ENCODE peak calls at places on chromosomes 13 and 19, in five cellular contexts. Z is neural progenitor cell, W is hepatocyte, K is cardiac muscle cell, G is Peyer's patch. T is an unnamed sample.

GRCh38 chr13:42355118-42355840 is 83.3 kb downstream of the AKAP11 start:
- DNase-seq in Z (peak; percentile 0), W (no peak), K (no peak), G (no peak), T (peak; percentile 72)

GRCh38 chr13:109156181-109156935 is 526.9 kb downstream of the MYO16 start:
- DNase-seq in Z (no peak), W (no peak), K (peak; percentile 88), G (no peak), T (no peak)

GRCh38 chr19:28727133-28727834 is 485.7 kb downstream of the UQCRFS1 start:
- DNase-seq in Z (peak; percentile 43), W (no peak), K (peak; percentile 61), G (no peak), T (peak; percentile 45)

GRCh38 chr13:39311619-39312018 is 273.4 kb downstream of the NHLRC3 start:
- DNase-seq in Z (no peak), W (no peak), K (peak; percentile 61), G (no peak), T (no peak)

GRCh38 chr13:63005625-63006024 is 1590.0 kb upstream of the PCDH20 start:
- DNase-seq in Z (no peak), W (no peak), K (no peak), G (no peak), T (no peak)

GRCh38 chr13:113150545-113151365 is 7.7 kb upstream of the PROZ start:
- DNase-seq in Z (no peak), W (no peak), K (no peak), G (no peak), T (no peak)

GRCh38 chr13:44713793-44714469 is 137.8 kb upstream of the TSC22D1 start:
- DNase-seq in Z (no peak), W (peak; percentile 26), K (peak; percentile 95), G (no peak), T (no peak)

GRCh38 chr13:19061278-19061677 is 120.3 kb downstream of the TUBA3C start:
- DNase-seq in Z (no peak), W (no peak), K (no peak), G (no peak), T (no peak)

GRCh38 chr19:38745316-38745715 is 1.0 kb upstream of the CAPN12 start:
- DNase-seq in Z (no peak), W (no peak), K (no peak), G (no peak), T (no peak)

GRCh38 chr13:33145667-33146066 is 129.4 kb downstream of the KL start:
- DNase-seq in Z (no peak), W (no peak), K (no peak), G (no peak), T (no peak)

GRCh38 chr13:73618275-73618865 is 515.8 kb downstream of the KLF12 start:
- DNase-seq in Z (no peak), W (peak; percentile 64), K (no peak), G (peak; percentile 56), T (no peak)

GRCh38 chr13:31530883-31531282 is 208.4 kb upstream of the RXFP2 start:
- DNase-seq in Z (no peak), W (no peak), K (no peak), G (no peak), T (no peak)

GRCh38 chr19:46732966-46733692 is 12.7 kb upstream of the FKRP start:
- DNase-seq in Z (no peak), W (no peak), K (no peak), G (peak; percentile 37), T (no peak)

GRCh38 chr13:103815619-103816018 is 749.4 kb upstream of the SLC10A2 start:
- DNase-seq in Z (no peak), W (no peak), K (peak; percentile 9), G (no peak), T (no peak)

GRCh38 chr19:19211499-19212432 is at the start of gene NCAN:
- DNase-seq in Z (peak; percentile 90), W (no peak), K (no peak), G (no peak), T (no peak)

GRCh38 chr19:34276614-34277013 is 22.3 kb downstream of the GARRE1 start:
- DNase-seq in Z (no peak), W (no peak), K (no peak), G (no peak), T (no peak)

GRCh38 chr13:90068658-90069057 is 1278.8 kb upstream of the MIR17HG start:
- DNase-seq in Z (no peak), W (no peak), K (no peak), G (no peak), T (no peak)

GRCh38 chr13:19680751-19681150 is 47.3 kb downstream of the MPHOSPH8 start:
- DNase-seq in Z (no peak), W (no peak), K (no peak), G (no peak), T (no peak)

GRCh38 chr13:30585748-30586262 is 31.9 kb upstream of the USPL1 start:
- DNase-seq in Z (no peak), W (no peak), K (peak; percentile 84), G (no peak), T (no peak)

GRCh38 chr13:26888632-26889031 is 128.0 kb upstream of the GPR12 start:
- DNase-seq in Z (no peak), W (no peak), K (no peak), G (no peak), T (no peak)

GRCh38 chr19:31553112-31553843 is 204.0 kb upstream of the TSHZ3 start:
- DNase-seq in Z (no peak), W (no peak), K (no peak), G (no peak), T (no peak)

GRCh38 chr13:52838433-52839107 is 9.9 kb downstream of the PCDH8 start:
- DNase-seq in Z (peak; percentile 21), W (no peak), K (no peak), G (no peak), T (no peak)

GRCh38 chr19:30453768-30454167 is 81.6 kb downstream of the ZNF536 start:
- DNase-seq in Z (no peak), W (no peak), K (no peak), G (no peak), T (no peak)

GRCh38 chr13:42617262-42617661 is 43.3 kb downstream of the TNFSF11 start:
- DNase-seq in Z (peak; percentile 32), W (no peak), K (no peak), G (no peak), T (no peak)

GRCh38 chr19:1125601-1126533 is 22.1 kb downstream of the GPX4 start:
- DNase-seq in Z (no peak), W (no peak), K (no peak), G (no peak), T (no peak)

GRCh38 chr19:45676851-45677263 is 8.8 kb downstream of the GIPR start:
- DNase-seq in Z (no peak), W (peak; percentile 49), K (no peak), G (no peak), T (peak; percentile 71)

GRCh38 chr13:32001392-32001768 is 30.2 kb upstream of the FRY start:
- DNase-seq in Z (peak; percentile 61), W (peak; percentile 50), K (peak; percentile 78), G (no peak), T (no peak)

GRCh38 chr13:113110852-113111315 is 5.3 kb downstream of the F7 start:
- DNase-seq in Z (no peak), W (no peak), K (no peak), G (peak; percentile 28), T (no peak)

GRCh38 chr19:2266183-2266993 is 10.2 kb upstream of the JSRP1 start:
- DNase-seq in Z (no peak), W (no peak), K (peak; percentile 91), G (peak; percentile 85), T (peak; percentile 43)

GRCh38 chr13:110540871-110541525 is 20.5 kb downstream of the RAB20 start:
- DNase-seq in Z (peak; percentile 55), W (no peak), K (no peak), G (peak; percentile 40), T (no peak)

GRCh38 chr19:10615429-10616023 is 9.8 kb upstream of the SLC44A2 start:
- DNase-seq in Z (no peak), W (no peak), K (no peak), G (no peak), T (no peak)
- H3K4me1 ChIP-seq in Z (no peaks in the 10 kb centered on the region), W (peaks cover 6% of the 10 kb centered on the region), K (no peaks in the 10 kb centered on the region), G (peaks cover 6% of the 10 kb centered on the region), T (peaks cover 42% of the 10 kb centered on the region)

DNA sequence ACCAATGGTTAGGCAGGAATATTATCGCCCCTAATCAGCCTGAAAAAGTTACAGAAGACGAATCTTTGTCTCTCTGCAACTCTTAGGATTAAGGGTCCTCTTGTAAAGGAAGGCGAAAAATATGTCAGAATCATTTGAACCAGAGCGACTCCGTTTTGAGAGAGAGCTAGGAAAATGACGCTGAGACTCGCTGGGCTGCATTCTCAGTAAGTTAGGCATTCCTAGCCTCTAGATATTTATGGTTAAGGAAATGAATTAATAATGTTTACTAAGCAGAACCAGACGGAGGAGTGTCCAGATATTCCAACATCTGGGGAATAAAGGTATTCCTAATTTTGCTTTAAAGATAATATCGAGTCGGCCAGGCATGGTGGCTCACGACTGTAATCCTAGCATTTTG is 755 bp upstream of the ZNF726 start:
- DNase-seq in Z (no peak), W (no peak), K (no peak), G (no peak), T (no peak)
- H3K4me3 ChIP-seq in Z (no peak overlapping the region), W (no peak overlapping the region), K (no peak overlapping the region), G (no peak overlapping the region), T (peak overlapping the region; percentile 59)

DNA sequence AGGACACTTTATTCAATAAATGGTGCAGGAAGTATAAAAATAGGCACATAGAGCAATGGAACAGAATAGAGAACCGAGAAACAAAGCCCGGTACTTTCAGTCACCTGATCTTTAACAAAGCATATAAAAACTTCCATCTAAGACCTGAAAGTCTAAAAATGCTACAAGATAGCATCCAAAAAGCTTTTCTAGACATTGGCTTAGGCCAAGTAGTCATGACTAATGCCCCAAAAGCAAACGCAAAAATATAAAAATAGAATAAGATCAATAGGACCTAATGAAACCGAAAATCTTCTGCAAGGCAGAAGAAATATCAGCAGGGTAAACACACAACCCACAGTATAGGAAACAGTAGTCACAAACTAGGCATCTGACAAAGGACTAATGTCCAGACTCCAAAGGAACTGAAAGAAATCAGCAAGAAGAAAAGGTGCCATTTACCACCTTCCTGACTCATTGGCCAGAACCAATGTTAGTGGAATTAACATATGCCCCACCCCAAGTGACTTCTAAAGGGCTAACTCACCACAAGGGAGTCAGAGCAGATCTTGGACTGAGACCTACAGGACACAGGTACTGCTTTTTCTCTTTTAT is 40.8 kb upstream of the CEACAM21 start:
- DNase-seq in Z (no peak), W (no peak), K (no peak), G (no peak), T (no peak)
- H3K4me1 ChIP-seq in Z (no peaks in the 10 kb centered on the region), W (no peaks in the 10 kb centered on the region), K (no peaks in the 10 kb centered on the region), G (no peaks in the 10 kb centered on the region), T (peaks cover 53% of the 10 kb centered on the region)

GRCh38 chr19:40625406-40626120 is 24.4 kb downstream of the LTBP4 start:
- DNase-seq in Z (no peak), W (no peak), K (no peak), G (no peak), T (no peak)

GRCh38 chr19:40622773-40623075 is 21.6 kb downstream of the LTBP4 start:
- DNase-seq in Z (no peak), W (no peak), K (no peak), G (no peak), T (no peak)

GRCh38 chr19:40621966-40622772 is 21.0 kb downstream of the LTBP4 start:
- DNase-seq in Z (no peak), W (no peak), K (no peak), G (no peak), T (no peak)

GRCh38 chr19:40621283-40621682 is 20.1 kb downstream of the LTBP4 start:
- DNase-seq in Z (no peak), W (no peak), K (no peak), G (no peak), T (no peak)

GRCh38 chr19:40623403-40624239 is 22.5 kb downstream of the LTBP4 start:
- DNase-seq in Z (peak; percentile 96), W (peak; percentile 91), K (peak; percentile 63), G (peak; percentile 87), T (no peak)
- H3K4me3 ChIP-seq in Z (peak overlapping the region; percentile 21), W (no peak overlapping the region), K (no peak overlapping the region), G (no peak overlapping the region), T (no peak overlapping the region)

T was measured in CD4-positive, alpha-beta memory T cell.